ENCODE peak calls at places on chromosomes 2 and 18, in nine cellular contexts. C is gastrocnemius medialis, H is BJ, B is MCF 10A, R is spleen, O is GM12864, X is fibroblast of villous mesenchyme, E is PC-3, S is IMR-90. T is an unnamed sample.

GRCh38 chr2:109638807-109639206 is 24.6 kb downstream of the SOWAHC start:
- DNase-seq in C (no peak), H (no peak), B (peak; percentile 28), R (no peak), O (no peak), X (no peak), E (no peak), S (no peak), T (no peak)

GRCh38 chr2:177767768-177768167 is 304.8 kb downstream of the PDE11A start:
- DNase-seq in C (no peak), H (no peak), B (no peak), R (no peak), O (no peak), X (no peak), E (no peak), S (no peak), T (no peak)

GRCh38 chr2:109516445-109517117 is 97.2 kb downstream of the SEPTIN10 start:
- DNase-seq in C (no peak), H (no peak), B (peak; percentile 72), R (no peak), O (no peak), X (peak; percentile 48), E (peak; percentile 72), S (peak; percentile 23), T (peak; percentile 63)

GRCh38 chr2:212640428-212640827 is 101.8 kb upstream of the ERBB4 start:
- DNase-seq in C (no peak), H (no peak), B (no peak), R (no peak), O (no peak), X (no peak), E (peak; percentile 93), S (no peak), T (no peak)

GRCh38 chr2:39778775-39779751 is at the start of gene THUMPD2:
- DNase-seq in C (peak; percentile 52), H (no peak), B (peak; percentile 68), R (peak; percentile 92), O (peak; percentile 35), X (peak; percentile 56), E (peak; percentile 80), S (peak; percentile 62), T (peak; percentile 81)

GRCh38 chr2:12051831-12052230 is 305.4 kb downstream of the LPIN1 start:
- DNase-seq in C (no peak), H (no peak), B (peak; percentile 54), R (no peak), O (no peak), X (peak; percentile 38), E (peak; percentile 84), S (peak; percentile 87), T (no peak)

GRCh38 chr2:1976725-1977416 is 232.6 kb upstream of the PXDN start:
- DNase-seq in C (no peak), H (no peak), B (no peak), R (no peak), O (no peak), X (no peak), E (no peak), S (no peak), T (no peak)

GRCh38 chr2:44295113-44295512 is 19.8 kb downstream of the SLC3A1 start:
- DNase-seq in C (no peak), H (no peak), B (no peak), R (no peak), O (no peak), X (no peak), E (no peak), S (no peak), T (no peak)

GRCh38 chr2:212968284-212969081 is 182.9 kb downstream of the IKZF2 start:
- DNase-seq in C (no peak), H (no peak), B (peak; percentile 8), R (no peak), O (no peak), X (no peak), E (peak; percentile 17), S (no peak), T (no peak)

GRCh38 chr2:160125366-160125765 is 63.0 kb upstream of the PLA2R1 start:
- DNase-seq in C (no peak), H (no peak), B (no peak), R (no peak), O (no peak), X (no peak), E (no peak), S (no peak), T (no peak)

GRCh38 chr2:160126315-160126714 is 63.9 kb upstream of the PLA2R1 start:
- DNase-seq in C (no peak), H (no peak), B (no peak), R (no peak), O (no peak), X (no peak), E (no peak), S (no peak), T (no peak)

GRCh38 chr2:160126756-160127155 is 64.3 kb upstream of the PLA2R1 start:
- DNase-seq in C (no peak), H (no peak), B (no peak), R (no peak), O (no peak), X (no peak), E (no peak), S (no peak), T (no peak)

GRCh38 chr2:160125828-160126227 is 63.4 kb upstream of the PLA2R1 start:
- DNase-seq in C (no peak), H (no peak), B (no peak), R (no peak), O (no peak), X (no peak), E (no peak), S (no peak), T (no peak)
- TF ChIP-seq CTCF in C (no peak), H (no peak), B (no peak), R (no peak), O (no peak), X (no peak), E (no peak), S (no peak), T (no peak)

GRCh38 chr2:16777123-16777872 is 111.7 kb upstream of the CYRIA start:
- DNase-seq in C (no peak), H (no peak), B (no peak), R (no peak), O (no peak), X (no peak), E (no peak), S (no peak), T (no peak)
- TF ChIP-seq CTCF in C (no peak), H (no peak), B (no peak), R (no peak), O (no peak), X (no peak), E (no peak), S (no peak), T (no peak)

DNA sequence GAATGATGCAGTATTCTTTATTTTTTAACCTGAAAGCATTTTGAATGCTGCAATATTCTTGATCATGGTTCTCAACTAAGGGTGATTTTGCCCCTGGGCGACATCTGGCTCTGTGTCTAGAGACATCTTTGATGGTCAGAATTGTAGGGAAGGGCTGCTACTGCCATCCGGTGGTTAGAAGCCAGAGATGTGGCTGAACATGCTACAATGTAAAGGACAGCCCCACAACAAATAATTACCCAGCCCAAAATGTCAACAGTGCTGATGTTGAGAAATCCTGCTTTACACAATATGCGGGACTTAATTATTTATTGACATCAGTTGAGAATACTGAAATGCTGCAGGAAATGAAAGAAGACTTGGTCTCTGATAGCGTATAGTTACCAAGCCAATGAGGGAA is 37.5 kb upstream of the SERPINB2 start:
- DNase-seq in C (no peak), H (no peak), B (peak; percentile 70), R (no peak), O (no peak), X (peak; percentile 63), E (peak; percentile 79), S (peak; percentile 31), T (no peak)
- TF ChIP-seq CTCF in C (no peak), H (peak; percentile 70), B (peak; percentile 33), R (no peak), O (peak; percentile 39), X (peak; percentile 57), E (peak; percentile 84), S (peak; percentile 53), T (peak; percentile 46)

DNA sequence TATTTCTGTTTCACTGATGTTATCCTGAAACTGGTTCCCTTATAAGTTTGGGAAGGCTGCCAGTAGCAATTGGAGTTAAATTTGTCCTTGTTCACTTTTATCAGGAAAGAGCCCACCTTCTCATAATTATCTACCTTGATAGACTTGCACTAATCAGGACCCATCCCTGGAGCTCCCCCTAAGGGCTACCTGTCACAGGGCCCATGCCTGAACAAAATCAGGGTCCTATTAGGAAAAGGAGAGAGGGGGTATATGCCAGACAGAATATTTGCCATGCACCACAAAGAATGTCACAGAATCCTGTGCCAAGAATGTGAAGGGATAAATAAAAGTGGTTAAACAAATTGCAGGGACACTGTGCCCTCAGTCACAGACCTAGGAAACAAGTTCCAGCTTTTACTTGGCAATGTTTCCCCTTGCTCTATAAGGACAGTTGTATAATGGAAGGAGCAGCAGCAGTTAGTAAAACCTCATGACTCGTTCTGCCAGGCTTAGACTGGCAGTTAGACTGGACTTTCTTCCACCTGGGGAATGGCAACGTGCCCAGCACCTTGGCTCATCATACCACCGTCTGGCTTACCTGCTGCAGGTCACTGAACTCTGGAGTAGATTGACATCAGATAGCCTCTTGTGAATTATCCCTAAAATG is 32.3 kb upstream of the VWC2L start:
- DNase-seq in C (no peak), H (no peak), B (peak; percentile 77), R (no peak), O (no peak), X (no peak), E (peak; percentile 91), S (no peak), T (no peak)
- TF ChIP-seq CTCF in C (no peak), H (no peak), B (no peak), R (no peak), O (no peak), X (no peak), E (peak; percentile 58), S (no peak), T (no peak)

GRCh38 chr2:120680136-120680761 is 55.4 kb upstream of the GLI2 start:
- DNase-seq in C (peak; percentile 77), H (no peak), B (peak; percentile 90), R (peak; percentile 90), O (peak; percentile 36), X (peak; percentile 85), E (peak; percentile 87), S (peak; percentile 88), T (peak; percentile 74)
- TF ChIP-seq CTCF in C (peak; percentile 61), H (peak; percentile 66), B (peak; percentile 65), R (peak; percentile 54), O (peak; percentile 69), X (peak; percentile 73), E (peak; percentile 60), S (peak; percentile 78), T (peak; percentile 76)